ENCODE peak calls at places on chromosomes 2 and 18, in four cellular contexts. N, J, S and W are unnamed samples. For H3K4me1, the result is how much of the 10 kb centered on the place peaks cover.

GRCh38 chr2:129849559-129850160 is 129.8 kb upstream of the RAB6C start:
- DNase-seq in N (no peak), S (no peak), J (no peak), W (no peak)

GRCh38 chr2:43265006-43265770 is 38.8 kb upstream of the ZFP36L2 start:
- DNase-seq in N (peak), S (no peak), J (peak), W (peak)

GRCh38 chr2:195407782-195408181 is 249.2 kb upstream of the SLC39A10 start:
- DNase-seq in S (no peak), N (no peak), J (no peak), W (no peak)

GRCh38 chr2:86703704-86704370 is 16.3 kb upstream of the RMND5A start:
- DNase-seq in N (peak), J (peak), S (peak), W (peak)

GRCh38 chr2:208373460-208374089 is 33.0 kb upstream of the PTH2R start:
- DNase-seq in S (no peak), N (no peak), J (no peak), W (no peak)

GRCh38 chr2:9205963-9206948 is at the start of gene ASAP2:
- DNase-seq in S (peak), J (peak), N (peak), W (peak)

GRCh38 chr2:86022661-86023365 is 82.9 kb downstream of the POLR1A start:
- DNase-seq in N (no peak), S (no peak), J (no peak), W (no peak)

GRCh38 chr2:103176289-103176915 is 414.6 kb downstream of the TMEM182 start:
- DNase-seq in J (no peak), N (no peak), S (no peak), W (no peak)

GRCh38 chr18:8212893-8213805 is 396.1 kb upstream of the RAB12 start:
- DNase-seq in J (no peak), S (no peak), N (no peak), W (no peak)

GRCh38 chr2:143505542-143505941 is 376.3 kb downstream of the ARHGAP15 start:
- DNase-seq in S (no peak), N (no peak), J (no peak), W (no peak)

GRCh38 chr18:8381801-8382459 is 227.3 kb upstream of the RAB12 start:
- DNase-seq in S (no peak), J (no peak), N (no peak), W (no peak)

GRCh38 chr2:109174626-109175349 is 45.8 kb downstream of the SH3RF3 start:
- DNase-seq in S (no peak), N (no peak), J (no peak), W (no peak)

GRCh38 chr2:96553176-96553956 is 16.8 kb downstream of the ARID5A start:
- DNase-seq in J (no peak), S (no peak), N (no peak), W (no peak)

GRCh38 chr2:96555146-96555610 is 18.6 kb downstream of the ARID5A start:
- DNase-seq in J (no peak), N (no peak), S (peak), W (no peak)

GRCh38 chr2:96552284-96553175 is 16.0 kb downstream of the ARID5A start:
- DNase-seq in S (peak), J (no peak), N (no peak), W (no peak)

GRCh38 chr2:96556441-96557330 is 20.1 kb downstream of the ARID5A start:
- DNase-seq in N (no peak), S (peak), J (no peak), W (peak)

GRCh38 chr2:96554293-96555145 is 18.0 kb downstream of the ARID5A start:
- DNase-seq in N (peak), S (peak), J (peak), W (peak)
- TF ChIP-seq CTCF in N (peak), S (peak), J (peak), W (peak)

GRCh38 chr2:232419245-232420072 is 12.8 kb downstream of the ALPG start:
- DNase-seq in S (no peak), N (no peak), J (no peak), W (no peak)

GRCh38 chr2:232422051-232422450 is 15.4 kb downstream of the ALPG start:
- DNase-seq in J (no peak), N (no peak), S (no peak), W (no peak)

GRCh38 chr2:232421189-232421785 is 14.6 kb downstream of the ALPG start:
- DNase-seq in J (no peak), S (peak), N (no peak), W (no peak)

GRCh38 chr2:232420073-232420454 is 13.4 kb downstream of the ALPG start:
- DNase-seq in N (no peak), S (no peak), J (no peak), W (no peak)

GRCh38 chr2:232420463-232421188 is 14.0 kb downstream of the ALPG start:
- DNase-seq in S (peak), N (no peak), J (no peak), W (peak)
- H3K4me3 ChIP-seq in S (peak), N (peak), J (no peak), W (no peak)

GRCh38 chr2:219250044-219250781 is 2.8 kb upstream of the TUBA4B start:
- DNase-seq in J (no peak), S (peak), N (no peak), W (peak)
- H3K4me1 ChIP-seq in J (under half), S (under half), N (half or more), W (half or more)

DNA sequence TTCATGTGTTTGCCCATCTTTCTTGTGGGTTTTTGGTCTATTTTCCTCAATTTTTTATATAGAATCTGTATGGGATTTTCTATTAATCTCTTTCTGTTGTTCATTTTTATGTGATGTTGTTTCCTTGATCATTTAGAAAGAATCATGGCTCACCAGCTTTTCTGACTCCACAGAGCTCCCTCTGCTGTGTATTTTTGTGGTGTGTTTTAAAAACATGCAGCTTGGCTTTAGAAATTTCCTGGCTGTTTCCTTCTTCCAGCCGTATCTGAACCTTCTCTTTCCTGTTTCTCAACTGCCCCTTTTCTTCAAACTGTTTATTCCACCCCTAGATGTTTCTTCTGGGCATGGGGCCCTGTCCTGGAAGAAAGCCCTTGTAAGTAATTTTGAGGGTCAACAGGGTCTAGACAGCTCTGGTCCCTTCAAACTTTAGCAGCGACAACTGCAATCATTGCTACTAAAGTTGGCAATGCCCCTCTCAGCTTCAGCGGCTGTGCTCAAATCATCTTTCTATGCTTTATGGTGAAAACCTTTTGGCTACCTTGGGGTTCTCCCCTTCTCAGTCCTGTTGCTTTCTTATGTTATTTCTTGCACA is 17.6 kb upstream of the COPS8 start:
- DNase-seq in J (no peak), S (no peak), N (no peak), W (no peak)
- TF ChIP-seq CTCF in J (no peak), S (no peak), N (no peak), W (no peak)

GRCh38 chr2:176083796-176084261 is at the start of gene EVX2:
- DNase-seq in N (no peak), J (no peak), S (no peak), W (no peak)
- H3K4me3 ChIP-seq in N (no peak), J (no peak), S (no peak), W (no peak)

GRCh38 chr2:170181602-170182001 is 3.7 kb downstream of the MYO3B start:
- DNase-seq in N (no peak), J (no peak), S (no peak), W (no peak)
- H3K4me1 ChIP-seq in N (under half), J (under half), S (under half), W (under half)

GRCh38 chr2:64750817-64751285 is 97.1 kb upstream of the SERTAD2 start:
- DNase-seq in S (peak), J (peak), N (peak), W (no peak)

GRCh38 chr2:64751286-64752260 is 97.9 kb upstream of the SERTAD2 start:
- DNase-seq in S (peak), N (no peak), J (peak), W (peak)

GRCh38 chr2:64749446-64749845 is 95.7 kb upstream of the SERTAD2 start:
- DNase-seq in J (no peak), S (no peak), N (no peak), W (no peak)

GRCh38 chr2:64748561-64748960 is 94.8 kb upstream of the SERTAD2 start:
- DNase-seq in N (no peak), S (no peak), J (no peak), W (no peak)

GRCh38 chr2:64750001-64750816 is 96.5 kb upstream of the SERTAD2 start:
- DNase-seq in S (peak), N (peak), J (peak), W (peak)
- TF ChIP-seq CTCF in S (no peak), N (no peak), J (peak), W (no peak)

GRCh38 chr2:201152999-201153398 is 29.9 kb upstream of the CASP10 start:
- DNase-seq in N (no peak), J (no peak), S (no peak), W (no peak)

GRCh38 chr2:201152517-201152916 is 30.4 kb upstream of the CASP10 start:
- DNase-seq in S (no peak), N (no peak), J (no peak), W (no peak)

GRCh38 chr2:201150454-201151020 is 32.4 kb upstream of the CASP10 start:
- DNase-seq in J (no peak), S (no peak), N (no peak), W (no peak)

GRCh38 chr2:201149064-201149820 is 33.3 kb downstream of the CFLAR start:
- DNase-seq in J (no peak), S (peak), N (no peak), W (no peak)

DNA sequence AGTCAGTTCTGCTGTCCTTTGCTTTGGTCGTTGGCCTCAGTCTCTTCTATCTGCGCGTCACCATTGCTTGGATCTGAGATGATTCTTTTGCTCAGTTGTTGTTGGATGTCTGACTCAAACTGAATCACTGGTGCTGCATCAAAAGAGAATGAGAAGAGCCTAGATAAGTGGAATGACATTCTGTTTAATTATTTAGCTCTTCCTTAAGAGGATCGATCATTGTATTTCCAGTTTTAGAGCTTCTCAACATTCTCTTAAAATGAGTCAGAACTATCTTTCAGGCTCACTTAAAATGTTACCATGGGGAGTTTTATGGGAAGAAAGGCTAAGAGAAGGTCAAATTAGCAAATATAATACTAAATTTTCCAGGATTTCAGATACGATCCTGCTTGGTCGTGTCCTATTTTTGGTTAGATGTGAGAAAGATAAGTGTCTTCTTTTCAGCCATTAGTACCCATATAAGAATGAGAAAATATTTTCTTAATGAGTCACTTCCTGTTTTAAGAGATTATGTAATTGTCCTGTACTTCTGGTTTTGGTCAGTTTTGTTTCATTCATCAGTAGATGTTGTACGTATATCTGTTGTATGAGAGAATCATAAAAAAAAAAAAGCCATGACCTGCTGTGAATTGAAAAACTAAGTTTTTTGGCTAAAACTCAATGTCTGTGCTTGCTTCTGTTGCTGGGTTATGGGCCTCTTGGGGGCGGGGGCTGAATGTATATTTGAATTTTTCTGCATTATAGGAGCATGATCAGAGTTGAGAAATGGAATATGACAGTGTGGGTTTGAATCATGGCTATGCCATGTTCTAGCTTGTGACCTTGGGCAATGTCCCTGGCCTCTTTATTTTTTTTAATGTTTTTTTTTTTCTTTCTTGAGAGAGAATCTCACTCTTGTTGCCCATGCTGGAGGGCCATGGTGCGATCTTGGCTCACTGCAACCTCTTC is 31.5 kb upstream of the CASP10 start:
- DNase-seq in J (no peak), N (no peak), S (no peak), W (no peak)
- H3K4me3 ChIP-seq in J (no peak), N (peak), S (no peak), W (no peak)

GRCh38 chr2:221708916-221709315 is 136.8 kb upstream of the EPHA4 start:
- DNase-seq in S (no peak), J (no peak), N (no peak), W (no peak)

GRCh38 chr2:221705478-221705877 is 133.4 kb upstream of the EPHA4 start:
- DNase-seq in S (no peak), N (no peak), J (no peak), W (peak)

DNA sequence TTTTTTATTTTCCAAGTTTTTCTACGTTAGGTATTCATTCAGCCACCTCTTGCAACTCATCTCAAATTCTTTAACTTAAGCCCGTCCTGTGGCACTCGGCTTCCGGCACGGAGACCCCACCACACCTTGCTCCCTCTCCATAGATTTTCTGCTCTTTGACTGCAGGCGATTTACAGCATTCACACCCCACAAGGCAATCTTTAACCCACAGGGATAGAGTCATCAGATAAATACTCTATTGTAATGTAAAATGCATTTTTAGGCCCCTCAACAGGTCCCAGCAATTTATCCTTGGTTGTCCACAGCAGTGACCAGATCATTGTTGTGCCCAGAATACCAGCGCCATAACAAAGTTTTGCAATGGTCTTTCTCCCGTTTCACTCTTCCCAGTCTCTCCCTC is 132.3 kb upstream of the EPHA4 start:
- DNase-seq in J (no peak), N (no peak), S (no peak), W (no peak)
- H3K4me1 ChIP-seq in J (under half), N (under half), S (under half), W (under half)

GRCh38 chr2:159712929-159713575 is 746 bp downstream of the MARCHF7 start:
- DNase-seq in J (no peak), N (no peak), S (no peak), W (no peak)

GRCh38 chr2:159713691-159714585 is 1.6 kb downstream of the MARCHF7 start:
- DNase-seq in J (no peak), N (no peak), S (no peak), W (no peak)

GRCh38 chr2:159710601-159711180 is 1.6 kb upstream of the MARCHF7 start:
- DNase-seq in J (no peak), S (no peak), N (no peak), W (no peak)

GRCh38 chr2:159711562-159712193 is 628 bp upstream of the MARCHF7 start:
- DNase-seq in N (no peak), J (no peak), S (no peak), W (no peak)

DNA sequence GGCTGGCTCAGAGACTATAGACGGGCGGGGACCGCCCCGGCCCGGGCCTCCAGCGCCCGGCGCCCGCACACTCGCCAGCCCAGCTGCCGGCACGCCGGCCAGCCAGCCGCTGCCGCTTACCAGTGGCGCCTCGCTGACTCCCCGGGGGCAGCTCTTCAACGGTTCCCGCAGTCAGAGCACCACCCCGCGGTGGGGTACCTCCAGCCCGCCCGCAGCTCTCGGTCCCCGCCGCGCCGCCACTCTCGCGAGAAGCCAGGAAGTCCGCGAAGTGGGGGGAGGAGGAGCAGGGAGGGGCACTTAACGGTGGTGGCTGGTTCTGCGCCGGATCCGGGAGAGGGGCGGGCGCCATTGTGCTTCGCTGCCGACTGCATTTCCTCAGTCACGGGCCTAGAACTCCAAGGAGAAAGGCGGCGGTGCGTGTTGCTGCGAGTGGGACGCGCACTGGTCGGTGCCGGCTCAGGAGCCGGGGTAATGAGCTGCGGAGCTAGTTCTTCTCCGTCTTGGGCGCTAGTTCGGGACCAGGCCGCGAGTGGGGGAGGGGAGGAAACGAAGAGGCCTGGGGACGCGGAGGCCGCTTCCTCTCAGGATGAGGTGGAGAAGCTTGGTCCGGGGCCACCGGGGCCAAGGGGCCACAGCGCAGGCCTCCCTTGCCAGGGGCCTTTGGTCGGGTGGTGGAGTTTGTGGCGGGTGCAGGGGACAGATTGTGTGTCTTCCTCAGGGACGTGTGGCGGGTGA is at the start of gene MARCHF7:
- DNase-seq in N (peak), J (peak), S (peak), W (peak)
- TF ChIP-seq CTCF in N (peak), J (peak), S (peak), W (peak)